ENCODE peak calls at places on chromosomes 7 and 10, in seven cellular contexts. One of them, this sample, is unnamed.
A peak's percentile ranks its signal among the peaks of the same experiment; 100 is the strongest.

GRCh38 chr10:112361951-112362770 is 11.8 kb upstream of the ACSL5 start:
- DNase-seq in glomerular endothelial cell: peak; percentile 81
- DNase-seq in kidney tubule cell: peak; percentile 38
- DNase-seq in IMR-90: peak; percentile 37
- DNase-seq in progenitor cell of endocrine pancreas: no peak
- DNase-seq in stimulated activated CD4-positive, alpha-beta T cell treated with anti-CD3 and anti-CD28 coated beads, Interleukin-1b, Interleukin-23, amount 100 ng/mL, for 1 hour: no peak
- DNase-seq in CD8-positive, alpha-beta T cell: no peak
- DNase-seq in this sample: peak; percentile 91

GRCh38 chr7:114540291-114540690 is 125.7 kb downstream of the FOXP2 start:
- DNase-seq in stimulated activated CD4-positive, alpha-beta T cell treated with anti-CD3 and anti-CD28 coated beads, Interleukin-1b, Interleukin-23, amount 100 ng/mL, for 1 hour: no peak
- DNase-seq in IMR-90: no peak
- DNase-seq in kidney tubule cell: no peak
- DNase-seq in CD8-positive, alpha-beta T cell: no peak
- DNase-seq in glomerular endothelial cell: no peak
- DNase-seq in progenitor cell of endocrine pancreas: no peak
- DNase-seq in this sample: no peak

GRCh38 chr10:71795248-71795647 is 21.9 kb upstream of the VSIR start:
- DNase-seq in stimulated activated CD4-positive, alpha-beta T cell treated with anti-CD3 and anti-CD28 coated beads, Interleukin-1b, Interleukin-23, amount 100 ng/mL, for 1 hour: no peak
- DNase-seq in progenitor cell of endocrine pancreas: peak; percentile 44
- DNase-seq in IMR-90: peak; percentile 23
- DNase-seq in glomerular endothelial cell: no peak
- DNase-seq in CD8-positive, alpha-beta T cell: no peak
- DNase-seq in kidney tubule cell: no peak
- DNase-seq in this sample: no peak

GRCh38 chr7:28114056-28114455 is 66.5 kb downstream of the JAZF1 start:
- DNase-seq in glomerular endothelial cell: no peak
- DNase-seq in progenitor cell of endocrine pancreas: no peak
- DNase-seq in IMR-90: no peak
- DNase-seq in CD8-positive, alpha-beta T cell: no peak
- DNase-seq in stimulated activated CD4-positive, alpha-beta T cell treated with anti-CD3 and anti-CD28 coated beads, Interleukin-1b, Interleukin-23, amount 100 ng/mL, for 1 hour: no peak
- DNase-seq in kidney tubule cell: no peak
- DNase-seq in this sample: no peak

GRCh38 chr10:31479752-31480151 is 160.7 kb downstream of the ZEB1 start:
- DNase-seq in stimulated activated CD4-positive, alpha-beta T cell treated with anti-CD3 and anti-CD28 coated beads, Interleukin-1b, Interleukin-23, amount 100 ng/mL, for 1 hour: no peak
- DNase-seq in kidney tubule cell: no peak
- DNase-seq in IMR-90: peak; percentile 6
- DNase-seq in CD8-positive, alpha-beta T cell: no peak
- DNase-seq in progenitor cell of endocrine pancreas: no peak
- DNase-seq in glomerular endothelial cell: no peak
- DNase-seq in this sample: no peak

GRCh38 chr7:7909376-7909775 is 59.2 kb upstream of the GLCCI1 start:
- DNase-seq in glomerular endothelial cell: peak; percentile 5
- DNase-seq in IMR-90: peak; percentile 41
- DNase-seq in progenitor cell of endocrine pancreas: no peak
- DNase-seq in stimulated activated CD4-positive, alpha-beta T cell treated with anti-CD3 and anti-CD28 coated beads, Interleukin-1b, Interleukin-23, amount 100 ng/mL, for 1 hour: no peak
- DNase-seq in kidney tubule cell: no peak
- DNase-seq in CD8-positive, alpha-beta T cell: no peak
- DNase-seq in this sample: no peak

GRCh38 chr7:67724435-67724834 is 727.8 kb downstream of the TYW1 start:
- DNase-seq in kidney tubule cell: no peak
- DNase-seq in glomerular endothelial cell: no peak
- DNase-seq in progenitor cell of endocrine pancreas: no peak
- DNase-seq in CD8-positive, alpha-beta T cell: no peak
- DNase-seq in stimulated activated CD4-positive, alpha-beta T cell treated with anti-CD3 and anti-CD28 coated beads, Interleukin-1b, Interleukin-23, amount 100 ng/mL, for 1 hour: no peak
- DNase-seq in IMR-90: no peak
- DNase-seq in this sample: no peak

GRCh38 chr10:8439040-8439439 is 384.6 kb downstream of the GATA3 start:
- DNase-seq in glomerular endothelial cell: no peak
- DNase-seq in progenitor cell of endocrine pancreas: no peak
- DNase-seq in kidney tubule cell: no peak
- DNase-seq in stimulated activated CD4-positive, alpha-beta T cell treated with anti-CD3 and anti-CD28 coated beads, Interleukin-1b, Interleukin-23, amount 100 ng/mL, for 1 hour: no peak
- DNase-seq in CD8-positive, alpha-beta T cell: no peak
- DNase-seq in IMR-90: no peak
- DNase-seq in this sample: no peak

GRCh38 chr7:80453699-80454340 is 58.0 kb downstream of the GNAT3 start:
- DNase-seq in IMR-90: peak; percentile 56
- DNase-seq in stimulated activated CD4-positive, alpha-beta T cell treated with anti-CD3 and anti-CD28 coated beads, Interleukin-1b, Interleukin-23, amount 100 ng/mL, for 1 hour: no peak
- DNase-seq in glomerular endothelial cell: no peak
- DNase-seq in progenitor cell of endocrine pancreas: no peak
- DNase-seq in CD8-positive, alpha-beta T cell: no peak
- DNase-seq in kidney tubule cell: peak; percentile 19
- DNase-seq in this sample: no peak

GRCh38 chr10:28841625-28842024 is 164.3 kb downstream of the BAMBI start:
- DNase-seq in progenitor cell of endocrine pancreas: no peak
- DNase-seq in glomerular endothelial cell: no peak
- DNase-seq in stimulated activated CD4-positive, alpha-beta T cell treated with anti-CD3 and anti-CD28 coated beads, Interleukin-1b, Interleukin-23, amount 100 ng/mL, for 1 hour: no peak
- DNase-seq in kidney tubule cell: no peak
- DNase-seq in CD8-positive, alpha-beta T cell: no peak
- DNase-seq in IMR-90: peak; percentile 82
- DNase-seq in this sample: peak; percentile 53

GRCh38 chr7:21044384-21044783 is 257.7 kb upstream of the SP8 start:
- DNase-seq in progenitor cell of endocrine pancreas: no peak
- DNase-seq in glomerular endothelial cell: no peak
- DNase-seq in stimulated activated CD4-positive, alpha-beta T cell treated with anti-CD3 and anti-CD28 coated beads, Interleukin-1b, Interleukin-23, amount 100 ng/mL, for 1 hour: no peak
- DNase-seq in CD8-positive, alpha-beta T cell: no peak
- DNase-seq in IMR-90: no peak
- DNase-seq in kidney tubule cell: no peak
- DNase-seq in this sample: no peak

GRCh38 chr10:97722980-97723379 is 9.4 kb downstream of the MARVELD1 start:
- DNase-seq in stimulated activated CD4-positive, alpha-beta T cell treated with anti-CD3 and anti-CD28 coated beads, Interleukin-1b, Interleukin-23, amount 100 ng/mL, for 1 hour: no peak
- DNase-seq in glomerular endothelial cell: no peak
- DNase-seq in IMR-90: no peak
- DNase-seq in CD8-positive, alpha-beta T cell: no peak
- DNase-seq in kidney tubule cell: no peak
- DNase-seq in progenitor cell of endocrine pancreas: no peak
- DNase-seq in this sample: no peak

GRCh38 chr7:135964791-135965190 is 12.4 kb downstream of the MTPN start:
- DNase-seq in CD8-positive, alpha-beta T cell: no peak
- DNase-seq in glomerular endothelial cell: no peak
- DNase-seq in progenitor cell of endocrine pancreas: no peak
- DNase-seq in IMR-90: no peak
- DNase-seq in stimulated activated CD4-positive, alpha-beta T cell treated with anti-CD3 and anti-CD28 coated beads, Interleukin-1b, Interleukin-23, amount 100 ng/mL, for 1 hour: no peak
- DNase-seq in kidney tubule cell: no peak
- DNase-seq in this sample: no peak

GRCh38 chr7:140653319-140654108 is 12.9 kb upstream of the DENND2A start:
- DNase-seq in progenitor cell of endocrine pancreas: peak; percentile 56
- DNase-seq in stimulated activated CD4-positive, alpha-beta T cell treated with anti-CD3 and anti-CD28 coated beads, Interleukin-1b, Interleukin-23, amount 100 ng/mL, for 1 hour: no peak
- DNase-seq in kidney tubule cell: peak; percentile 77
- DNase-seq in IMR-90: peak; percentile 86
- DNase-seq in glomerular endothelial cell: no peak
- DNase-seq in CD8-positive, alpha-beta T cell: peak; percentile 55
- DNase-seq in this sample: peak; percentile 41

GRCh38 chr7:36083626-36084380 is 69.3 kb upstream of the EEPD1 start:
- DNase-seq in stimulated activated CD4-positive, alpha-beta T cell treated with anti-CD3 and anti-CD28 coated beads, Interleukin-1b, Interleukin-23, amount 100 ng/mL, for 1 hour: no peak
- DNase-seq in progenitor cell of endocrine pancreas: no peak
- DNase-seq in IMR-90: no peak
- DNase-seq in kidney tubule cell: no peak
- DNase-seq in CD8-positive, alpha-beta T cell: no peak
- DNase-seq in glomerular endothelial cell: no peak
- DNase-seq in this sample: no peak

GRCh38 chr7:101432316-101432715 is 69.6 kb downstream of the COL26A1 start:
- DNase-seq in CD8-positive, alpha-beta T cell: no peak
- DNase-seq in IMR-90: no peak
- DNase-seq in progenitor cell of endocrine pancreas: no peak
- DNase-seq in kidney tubule cell: no peak
- DNase-seq in stimulated activated CD4-positive, alpha-beta T cell treated with anti-CD3 and anti-CD28 coated beads, Interleukin-1b, Interleukin-23, amount 100 ng/mL, for 1 hour: no peak
- DNase-seq in glomerular endothelial cell: no peak
- DNase-seq in this sample: no peak

GRCh38 chr7:45102785-45103712 is 8.4 kb downstream of the TBRG4 start:
- DNase-seq in CD8-positive, alpha-beta T cell: no peak
- DNase-seq in kidney tubule cell: no peak
- DNase-seq in progenitor cell of endocrine pancreas: no peak
- DNase-seq in IMR-90: no peak
- DNase-seq in stimulated activated CD4-positive, alpha-beta T cell treated with anti-CD3 and anti-CD28 coated beads, Interleukin-1b, Interleukin-23, amount 100 ng/mL, for 1 hour: no peak
- DNase-seq in glomerular endothelial cell: no peak
- DNase-seq in this sample: no peak

GRCh38 chr7:85154282-85154937 is 32.4 kb downstream of the SEMA3D start:
- DNase-seq in progenitor cell of endocrine pancreas: no peak
- DNase-seq in CD8-positive, alpha-beta T cell: no peak
- DNase-seq in glomerular endothelial cell: no peak
- DNase-seq in kidney tubule cell: peak; percentile 13
- DNase-seq in stimulated activated CD4-positive, alpha-beta T cell treated with anti-CD3 and anti-CD28 coated beads, Interleukin-1b, Interleukin-23, amount 100 ng/mL, for 1 hour: no peak
- DNase-seq in IMR-90: no peak
- DNase-seq in this sample: no peak

GRCh38 chr7:18936265-18936664 is 181.2 kb downstream of the TWIST1 start:
- DNase-seq in stimulated activated CD4-positive, alpha-beta T cell treated with anti-CD3 and anti-CD28 coated beads, Interleukin-1b, Interleukin-23, amount 100 ng/mL, for 1 hour: no peak
- DNase-seq in progenitor cell of endocrine pancreas: no peak
- DNase-seq in glomerular endothelial cell: no peak
- DNase-seq in CD8-positive, alpha-beta T cell: no peak
- DNase-seq in IMR-90: peak; percentile 15
- DNase-seq in kidney tubule cell: no peak
- DNase-seq in this sample: no peak

GRCh38 chr7:7821517-7821916 is 103.1 kb upstream of the RPA3 start:
- DNase-seq in progenitor cell of endocrine pancreas: no peak
- DNase-seq in CD8-positive, alpha-beta T cell: no peak
- DNase-seq in glomerular endothelial cell: no peak
- DNase-seq in IMR-90: no peak
- DNase-seq in kidney tubule cell: no peak
- DNase-seq in stimulated activated CD4-positive, alpha-beta T cell treated with anti-CD3 and anti-CD28 coated beads, Interleukin-1b, Interleukin-23, amount 100 ng/mL, for 1 hour: no peak
- DNase-seq in this sample: no peak

This sample was measured in MG63.